ENCODE peak calls at places on chromosome 14, in nine cellular contexts. X is K562; T is neural progenitor cell; N is activated naive CD4-positive, alpha-beta T cell treated with anti-CD3 and anti-CD28 coated beads, Interleukin-2, amount 50 U/mL, for 16 hours; B is astrocyte of the spinal cord; K is activated gamma-delta T cell treated with anti-CD3 and anti-CD28 coated beads, Interleukin-2, amount 50 U/mL, for 16 hours; F is hippocampal formation; Y is AG04450; V is iPS-NIHi11. L is an unnamed sample.

GRCh38 chr14:65128096-65128495 is 25.8 kb upstream of the MAX start:
- DNase-seq in X (no peak), T (no peak), N (no peak), B (no peak), K (no peak), F (no peak), Y (no peak), V (no peak), L (no peak)

GRCh38 chr14:51488569-51489220 is 163.0 kb upstream of the FRMD6 start:
- DNase-seq in X (no peak), T (no peak), N (no peak), B (no peak), K (no peak), F (no peak), Y (no peak), V (no peak), L (no peak)

GRCh38 chr14:68476212-68476964 is 316.5 kb downstream of the ZFP36L1 start:
- DNase-seq in X (no peak), T (peak), N (no peak), B (peak), K (no peak), F (no peak), Y (peak), V (no peak), L (peak)

GRCh38 chr14:89427426-89428162 is 10.6 kb upstream of the FOXN3 start:
- DNase-seq in X (no peak), T (no peak), N (no peak), B (no peak), K (no peak), F (peak), Y (no peak), V (no peak), L (no peak)

GRCh38 chr14:78701246-78701645 is 531.1 kb downstream of the NRXN3 start:
- DNase-seq in X (no peak), T (no peak), N (no peak), B (peak), K (no peak), F (no peak), Y (no peak), V (no peak), L (no peak)

GRCh38 chr14:92523752-92524151 is 10.2 kb downstream of the RIN3 start:
- DNase-seq in X (no peak), T (no peak), N (no peak), B (no peak), K (no peak), F (no peak), Y (no peak), V (no peak), L (no peak)

GRCh38 chr14:34030864-34031263 is 80.0 kb upstream of the EGLN3 start:
- DNase-seq in X (no peak), T (no peak), N (no peak), B (peak), K (no peak), F (peak), Y (peak), V (no peak), L (peak)

GRCh38 chr14:58641509-58641908 is 3.7 kb downstream of the DACT1 start:
- DNase-seq in X (no peak), T (no peak), N (no peak), B (no peak), K (no peak), F (no peak), Y (no peak), V (no peak), L (no peak)

GRCh38 chr14:90523961-90524875 is 127.4 kb downstream of the CALM1 start:
- DNase-seq in X (no peak), T (no peak), N (no peak), B (no peak), K (no peak), F (no peak), Y (no peak), V (no peak), L (no peak)

GRCh38 chr14:104319489-104320241 is 181.3 kb downstream of the KIF26A start:
- DNase-seq in X (no peak), T (no peak), N (peak), B (no peak), K (no peak), F (no peak), Y (no peak), V (peak), L (no peak)

GRCh38 chr14:32259368-32260013 is 56.4 kb upstream of the RNU6-8 start:
- DNase-seq in X (peak), T (peak), N (no peak), B (peak), K (no peak), F (no peak), Y (peak), V (peak), L (peak)

GRCh38 chr14:32167907-32168306 is 33.9 kb upstream of the RNU6-7 start:
- DNase-seq in X (no peak), T (no peak), N (no peak), B (no peak), K (no peak), F (no peak), Y (no peak), V (no peak), L (peak)

GRCh38 chr14:96016761-96017160 is 22.4 kb upstream of the C14orf132 start:
- DNase-seq in X (no peak), T (peak), N (no peak), B (no peak), K (no peak), F (no peak), Y (no peak), V (no peak), L (no peak)

GRCh38 chr14:56659964-56660551 is 80.5 kb downstream of the TMEM260 start:
- DNase-seq in X (peak), T (peak), N (no peak), B (peak), K (no peak), F (peak), Y (peak), V (peak), L (peak)

GRCh38 chr14:90472632-90473031 is 75.8 kb downstream of the CALM1 start:
- DNase-seq in X (no peak), T (no peak), N (no peak), B (no peak), K (no peak), F (no peak), Y (no peak), V (no peak), L (no peak)

GRCh38 chr14:103292426-103293374 is 41.3 kb upstream of the EIF5 start:
- DNase-seq in X (peak), T (peak), N (peak), B (peak), K (peak), F (peak), Y (peak), V (peak), L (peak)

GRCh38 chr14:67514650-67515385 is 18.3 kb upstream of the PLEKHH1 start:
- DNase-seq in X (peak), T (peak), N (peak), B (peak), K (no peak), F (no peak), Y (no peak), V (peak), L (peak)